ENCODE peak calls at places on chromosomes 13 and 19, in ten cellular contexts. S, X, V, C, H, N, E, G, D and U are unnamed samples.

GRCh38 chr13:30805132-30805537 is 69.8 kb downstream of the ALOX5AP start:
- DNase-seq in S (no peak), X (no peak), V (no peak), C (no peak), H (no peak), N (no peak), E (no peak), G (no peak), D (no peak), U (no peak)

GRCh38 chr13:109644956-109645355 is 141.4 kb downstream of the IRS2 start:
- DNase-seq in S (no peak), X (no peak), V (no peak), C (no peak), H (no peak), N (no peak), E (no peak), G (no peak), D (no peak), U (no peak)

GRCh38 chr19:37929512-37929911 is 22.5 kb downstream of the SIPA1L3 start:
- DNase-seq in S (no peak), X (no peak), V (no peak), C (no peak), H (no peak), N (no peak), E (no peak), G (no peak), D (no peak), U (no peak)

GRCh38 chr19:41554902-41555301 is 21.1 kb upstream of the CEACAM21 start:
- DNase-seq in S (no peak), X (no peak), V (no peak), C (no peak), H (peak), N (no peak), E (no peak), G (no peak), D (no peak), U (no peak)

GRCh38 chr13:110690516-110690915 is 15.4 kb downstream of the CARS2 start:
- DNase-seq in S (no peak), X (no peak), V (no peak), C (no peak), H (no peak), N (no peak), E (no peak), G (no peak), D (no peak), U (no peak)

GRCh38 chr13:26184791-26185250 is 37.3 kb downstream of the RNF6 start:
- DNase-seq in S (peak), X (peak), V (peak), C (peak), H (peak), N (peak), E (peak), G (peak), D (peak), U (peak)

GRCh38 chr19:1789282-1790020 is 22.6 kb downstream of the ATP8B3 start:
- DNase-seq in S (no peak), X (no peak), V (no peak), C (no peak), H (no peak), N (no peak), E (no peak), G (no peak), D (no peak), U (no peak)

GRCh38 chr13:52010890-52011689 is at the start of gene ATP7B:
- DNase-seq in S (no peak), X (no peak), V (no peak), C (no peak), H (no peak), N (no peak), E (no peak), G (peak), D (peak), U (no peak)

GRCh38 chr19:35140207-35140897 is 1.7 kb downstream of the FXYD1 start:
- DNase-seq in S (no peak), X (no peak), V (no peak), C (no peak), H (no peak), N (no peak), E (no peak), G (no peak), D (no peak), U (no peak)

GRCh38 chr13:110712081-110712848 is 1.2 kb upstream of the ING1 start:
- DNase-seq in S (peak), X (peak), V (peak), C (peak), H (peak), N (peak), E (peak), G (peak), D (peak), U (peak)